ENCODE peak calls at places on chromosomes 16 and 17, in seven cellular contexts. H is esophagus muscularis mucosa, I is ovary, P is gastrocnemius medialis, T is lower lobe of right lung, D is kidney epithelial cell, V is WERI-Rb-1. S is an unnamed sample.

GRCh38 chr17:70654706-70655105 is 485.4 kb downstream of the KCNJ2 start:
- DNase-seq in H (no peak), I (no peak), P (no peak), T (no peak), D (no peak), V (no peak), S (no peak)

GRCh38 chr16:4517812-4518211 is 20.8 kb downstream of the CDIP1 start:
- DNase-seq in H (no peak), I (no peak), P (no peak), T (no peak), D (no peak), V (peak), S (no peak)

GRCh38 chr16:11345040-11345862 is at the start of gene RMI2:
- DNase-seq in H (peak), I (peak), P (peak), T (peak), D (no peak), V (peak), S (peak)

GRCh38 chr16:84617068-84617630 is 729 bp downstream of the COTL1 start:
- DNase-seq in H (no peak), I (no peak), P (no peak), T (peak), D (no peak), V (no peak), S (no peak)

GRCh38 chr17:82553210-82553930 is 33.8 kb downstream of the FOXK2 start:
- DNase-seq in H (no peak), I (no peak), P (peak), T (no peak), D (no peak), V (no peak), S (no peak)

GRCh38 chr17:39244016-39244599 is 18.4 kb upstream of the STAC2 start:
- DNase-seq in H (no peak), I (no peak), P (no peak), T (no peak), D (no peak), V (no peak), S (no peak)

GRCh38 chr17:78857266-78857665 is 16.7 kb upstream of the USP36 start:
- DNase-seq in H (no peak), I (no peak), P (no peak), T (no peak), D (no peak), V (peak), S (no peak)

GRCh38 chr16:62225675-62226074 is 189.4 kb upstream of the CDH8 start:
- DNase-seq in H (no peak), I (no peak), P (no peak), T (peak), D (peak), V (peak), S (no peak)

GRCh38 chr16:67199808-67200198 is 872 bp downstream of the ELMO3 start:
- DNase-seq in H (no peak), I (no peak), P (peak), T (no peak), D (no peak), V (no peak), S (no peak)

GRCh38 chr16:54286330-54287017 is at the start of gene IRX3:
- DNase-seq in H (no peak), I (peak), P (peak), T (peak), D (peak), V (peak), S (peak)

GRCh38 chr17:2023692-2024571 is 1.2 kb downstream of the RTN4RL1 start:
- DNase-seq in H (no peak), I (peak), P (no peak), T (peak), D (no peak), V (peak), S (no peak)

GRCh38 chr16:27323781-27324561 is 10.2 kb downstream of the IL4R start:
- DNase-seq in H (no peak), I (no peak), P (no peak), T (no peak), D (no peak), V (no peak), S (no peak)

GRCh38 chr16:20747030-20747816 is 5.6 kb upstream of the THUMPD1 start:
- DNase-seq in H (peak), I (no peak), P (no peak), T (no peak), D (no peak), V (no peak), S (no peak)

GRCh38 chr16:1056196-1056595 is 16.4 kb upstream of the SSTR5 start:
- DNase-seq in H (no peak), I (no peak), P (no peak), T (no peak), D (no peak), V (no peak), S (no peak)

GRCh38 chr17:9363440-9364350 is 211.9 kb downstream of the STX8 start:
- DNase-seq in H (no peak), I (no peak), P (no peak), T (no peak), D (no peak), V (no peak), S (no peak)

GRCh38 chr16:58814348-58814801 is 80.3 kb upstream of the GOT2 start:
- DNase-seq in H (no peak), I (peak), P (peak), T (peak), D (peak), V (peak), S (peak)

GRCh38 chr17:29123111-29123510 is 57.1 kb downstream of the MYO18A start:
- DNase-seq in H (no peak), I (no peak), P (no peak), T (no peak), D (no peak), V (no peak), S (no peak)

GRCh38 chr16:77450790-77451487 is 16.1 kb upstream of the ADAMTS18 start:
- DNase-seq in H (peak), I (no peak), P (peak), T (no peak), D (no peak), V (no peak), S (no peak)

GRCh38 chr17:10295728-10296343 is 77.0 kb downstream of the MYH13 start:
- DNase-seq in H (no peak), I (no peak), P (no peak), T (no peak), D (peak), V (peak), S (peak)

GRCh38 chr17:41968676-41969075 is 2.1 kb downstream of the CNP start:
- DNase-seq in H (no peak), I (no peak), P (no peak), T (no peak), D (no peak), V (no peak), S (no peak)

GRCh38 chr17:19534562-19535149 is 1.0 kb downstream of the SLC47A1 start:
- DNase-seq in H (no peak), I (no peak), P (no peak), T (no peak), D (peak), V (no peak), S (no peak)

GRCh38 chr16:75265911-75266701 is 14.7 kb upstream of the BCAR1 start:
- DNase-seq in H (no peak), I (peak), P (peak), T (peak), D (no peak), V (peak), S (no peak)

GRCh38 chr17:8474826-8475225 is 39.1 kb downstream of the NDEL1 start:
- DNase-seq in H (no peak), I (no peak), P (no peak), T (no peak), D (no peak), V (no peak), S (no peak)

GRCh38 chr17:7930841-7931631 is 710 bp downstream of the TRAPPC1 start:
- DNase-seq in H (no peak), I (no peak), P (no peak), T (no peak), D (no peak), V (no peak), S (no peak)

GRCh38 chr16:79848739-79849518 is 248.4 kb upstream of the MAF start:
- DNase-seq in H (no peak), I (no peak), P (no peak), T (no peak), D (no peak), V (no peak), S (no peak)

GRCh38 chr16:12617401-12617819 is 186.3 kb downstream of the CPPED1 start:
- DNase-seq in H (peak), I (no peak), P (no peak), T (no peak), D (no peak), V (no peak), S (no peak)

GRCh38 chr17:37648555-37648954 is 5.3 kb upstream of the DDX52 start:
- DNase-seq in H (no peak), I (no peak), P (no peak), T (no peak), D (peak), V (no peak), S (peak)

GRCh38 chr16:74898667-74899066 is 86.3 kb downstream of the WDR59 start:
- DNase-seq in H (no peak), I (no peak), P (no peak), T (no peak), D (no peak), V (no peak), S (no peak)

GRCh38 chr16:23706439-23706838 is 6.6 kb downstream of the ERN2 start:
- DNase-seq in H (no peak), I (no peak), P (no peak), T (no peak), D (no peak), V (no peak), S (no peak)

GRCh38 chr16:53754938-53755910 is 51.3 kb downstream of the FTO start:
- DNase-seq in H (no peak), I (peak), P (peak), T (no peak), D (peak), V (no peak), S (no peak)

GRCh38 chr17:34842235-34842634 is 119.0 kb downstream of the CCT6B start:
- DNase-seq in H (no peak), I (no peak), P (no peak), T (no peak), D (no peak), V (no peak), S (no peak)

GRCh38 chr17:45414997-45415881 is 17.4 kb downstream of the ARHGAP27 start:
- DNase-seq in H (no peak), I (no peak), P (no peak), T (no peak), D (no peak), V (peak), S (no peak)

GRCh38 chr17:65609749-65610148 is 48.3 kb upstream of the AXIN2 start:
- DNase-seq in H (no peak), I (no peak), P (no peak), T (no peak), D (no peak), V (no peak), S (no peak)

GRCh38 chr16:67459066-67459857 is 21.7 kb downstream of the ATP6V0D1 start:
- DNase-seq in H (no peak), I (peak), P (peak), T (peak), D (no peak), V (no peak), S (no peak)

GRCh38 chr16:61555718-61556441 is 480.4 kb downstream of the CDH8 start:
- DNase-seq in H (no peak), I (no peak), P (no peak), T (no peak), D (no peak), V (no peak), S (no peak)

GRCh38 chr16:88558457-88559442 is 11.5 kb upstream of the ZC3H18 start:
- DNase-seq in H (no peak), I (peak), P (peak), T (peak), D (no peak), V (peak), S (no peak)

GRCh38 chr17:71287246-71287828 is 833.5 kb upstream of the SOX9 start:
- DNase-seq in H (no peak), I (no peak), P (no peak), T (no peak), D (no peak), V (no peak), S (no peak)

DNA sequence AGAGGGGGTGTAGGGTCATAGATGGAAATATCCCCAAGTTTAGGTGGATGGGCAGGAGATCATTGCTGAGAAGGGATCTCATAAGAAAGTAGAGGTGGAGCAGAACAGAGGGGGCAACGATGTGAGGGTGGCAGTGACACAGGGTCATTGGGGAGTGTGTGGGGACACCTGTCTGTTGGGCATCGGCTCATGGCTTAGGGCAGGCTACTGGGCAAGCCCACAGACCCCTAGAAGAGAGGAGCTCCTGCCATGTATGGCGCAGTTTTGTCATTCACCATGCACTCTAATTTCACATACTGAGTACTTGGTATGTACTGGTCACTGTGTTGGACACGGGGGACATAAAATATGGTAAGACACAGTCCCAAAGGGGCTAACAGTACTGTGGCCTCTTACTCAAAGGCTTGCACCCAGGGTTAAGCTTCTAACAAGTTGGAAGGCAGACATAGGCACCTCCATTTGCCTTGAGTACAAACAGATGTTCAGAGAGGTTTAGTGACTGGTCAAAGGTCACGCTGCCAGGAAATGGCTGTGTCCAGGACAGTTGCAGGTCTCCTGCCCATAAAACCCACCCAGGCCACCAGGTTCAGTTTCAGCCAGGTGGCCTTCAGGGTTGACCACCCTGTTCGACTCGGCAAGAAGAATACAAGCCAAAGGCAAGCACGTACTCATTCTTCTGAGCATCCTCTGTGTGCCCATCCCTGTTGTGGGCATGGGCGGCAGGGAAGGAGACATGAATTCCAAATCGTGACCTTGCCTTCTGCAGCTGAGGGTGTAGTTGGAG is 580.2 kb downstream of the KCNJ18 start:
- DNase-seq in H (no peak), I (no peak), P (no peak), T (no peak), D (no peak), V (no peak), S (no peak)
- TF ChIP-seq CTCF in H (no peak), I (no peak), P (no peak), T (no peak), D (no peak), V (no peak), S (no peak)

GRCh38 chr16:72937360-72937759 is 110.6 kb downstream of the ZFHX3 start:
- DNase-seq in H (no peak), I (no peak), P (no peak), T (no peak), D (no peak), V (no peak), S (no peak)

GRCh38 chr16:72938426-72939164 is 109.3 kb downstream of the ZFHX3 start:
- DNase-seq in H (peak), I (peak), P (peak), T (peak), D (no peak), V (no peak), S (peak)

GRCh38 chr16:72940886-72941285 is 107.0 kb downstream of the ZFHX3 start:
- DNase-seq in H (no peak), I (no peak), P (no peak), T (no peak), D (no peak), V (no peak), S (no peak)

GRCh38 chr16:72937916-72938315 is 110.0 kb downstream of the ZFHX3 start:
- DNase-seq in H (no peak), I (no peak), P (no peak), T (no peak), D (no peak), V (no peak), S (no peak)

DNA sequence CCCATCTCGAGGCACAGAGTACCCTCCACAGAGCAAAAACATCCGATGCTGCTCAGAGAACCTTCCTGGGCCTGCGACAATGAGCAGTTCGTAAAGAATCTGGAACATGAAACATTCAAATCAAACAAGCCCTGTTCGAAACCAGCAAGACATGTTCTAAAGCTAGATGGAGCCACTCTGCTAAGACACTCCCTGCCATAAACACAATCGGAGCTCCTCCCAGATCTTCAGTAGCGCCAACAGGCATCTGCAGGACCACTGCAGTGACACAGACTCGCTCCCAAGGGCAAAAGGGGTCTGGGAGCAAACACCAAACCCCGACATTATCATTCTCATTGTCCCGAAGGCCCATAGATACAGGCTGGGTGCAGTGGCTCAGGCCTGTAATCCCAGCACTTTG is 108.7 kb downstream of the ZFHX3 start:
- DNase-seq in H (no peak), I (no peak), P (peak), T (no peak), D (no peak), V (no peak), S (no peak)
- TF ChIP-seq CTCF in H (no peak), I (no peak), P (peak), T (no peak), D (no peak), V (no peak), S (peak)

DNA sequence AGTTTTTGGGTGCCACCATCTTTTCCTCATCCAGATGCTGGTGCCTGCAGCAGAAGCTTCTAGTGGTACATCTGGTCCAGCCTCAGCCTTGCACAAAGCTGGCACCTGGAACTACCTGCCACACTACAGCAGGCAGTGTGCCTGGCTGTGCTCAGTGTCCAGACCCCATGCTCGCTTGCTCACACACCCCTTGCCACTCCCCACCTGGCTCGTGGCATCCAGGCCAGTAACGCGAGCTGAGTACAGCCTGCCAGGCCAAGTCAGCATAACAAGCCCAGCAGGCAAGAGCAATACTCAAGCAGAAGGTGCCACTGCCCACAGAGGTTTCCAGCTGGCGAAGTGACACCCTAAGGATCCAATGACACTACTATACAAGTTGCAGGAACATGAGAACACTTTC is 29.7 kb upstream of the KIF2B start:
- DNase-seq in H (no peak), I (no peak), P (peak), T (no peak), D (no peak), V (no peak), S (no peak)
- TF ChIP-seq CTCF in H (no peak), I (no peak), P (no peak), T (no peak), D (no peak), V (no peak), S (no peak)

GRCh38 chr17:74843352-74843627 is 16.4 kb downstream of the GRIN2C start:
- DNase-seq in H (no peak), I (no peak), P (no peak), T (no peak), D (no peak), V (no peak), S (no peak)
- TF ChIP-seq CTCF in H (no peak), I (no peak), P (no peak), T (no peak), D (no peak), V (no peak), S (no peak)

DNA sequence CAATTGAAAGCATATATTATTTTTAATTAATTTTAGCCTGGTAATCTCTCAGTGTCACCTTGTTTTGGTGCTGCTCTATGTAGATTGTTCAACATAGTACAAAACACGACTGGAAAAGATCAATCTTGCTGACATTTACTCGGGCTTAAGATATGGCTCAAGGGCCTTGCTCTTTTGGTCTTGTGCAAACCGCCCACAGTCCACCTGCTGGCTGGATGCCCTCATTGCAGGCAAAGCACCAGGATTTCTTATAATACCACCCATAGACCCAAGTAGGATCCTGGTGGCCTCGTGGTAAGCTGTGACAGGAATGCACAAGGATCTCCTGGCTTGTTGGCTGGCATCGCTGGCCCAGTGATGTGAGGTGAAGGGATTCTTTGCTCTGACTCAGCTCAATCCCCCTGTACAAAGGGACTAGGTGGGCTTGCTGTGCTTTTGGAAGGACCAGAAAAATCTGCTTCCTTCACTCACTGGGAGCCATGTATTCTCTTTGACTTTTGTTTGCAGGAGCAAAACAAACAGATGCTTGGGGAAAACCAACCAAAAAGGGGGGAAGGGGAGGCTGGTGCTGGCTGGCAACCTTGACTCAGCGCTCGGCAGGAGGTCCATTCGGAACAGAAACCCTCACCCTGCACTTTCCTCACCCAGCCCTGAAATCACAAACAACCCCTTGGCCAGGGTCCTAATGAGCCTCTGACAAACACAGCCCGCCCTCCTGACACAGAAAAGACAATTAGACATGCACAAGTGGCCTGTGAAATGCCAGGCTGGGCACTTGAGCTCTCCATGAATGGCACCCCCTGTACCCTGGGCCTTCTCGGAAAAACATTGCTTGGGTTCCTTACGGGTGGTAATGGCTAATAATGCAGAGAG is 36.6 kb upstream of the MED9 start:
- DNase-seq in H (no peak), I (no peak), P (no peak), T (peak), D (no peak), V (peak), S (no peak)
- TF ChIP-seq CTCF in H (peak), I (no peak), P (no peak), T (peak), D (peak), V (peak), S (peak)

GRCh38 chr17:6894206-6894528 is 62.6 kb upstream of the TEKT1 start:
- DNase-seq in H (no peak), I (no peak), P (no peak), T (no peak), D (no peak), V (no peak), S (no peak)
- TF ChIP-seq CTCF in H (no peak), I (no peak), P (no peak), T (peak), D (peak), V (peak), S (peak)

GRCh38 chr16:2339521-2340484 is 725 bp downstream of the ABCA3 start:
- DNase-seq in H (no peak), I (peak), P (peak), T (peak), D (no peak), V (peak), S (no peak)
- TF ChIP-seq CTCF in H (no peak), I (no peak), P (no peak), T (peak), D (peak), V (peak), S (peak)